ENCODE peak calls at places on chromosomes 6 and 20, in five cellular contexts. A is fibroblast of mammary gland, G is neural progenitor cell, P is colonic mucosa, H is A549. I is an unnamed sample.

GRCh38 chr6:75285156-75285639 is 606 bp upstream of the TMEM30A start:
- DNase-seq in A (no peak), G (no peak), P (no peak), H (no peak), I (no peak)

GRCh38 chr6:4660377-4661321 is 115.6 kb upstream of the CDYL start:
- DNase-seq in A (no peak), G (no peak), P (no peak), H (no peak), I (no peak)

GRCh38 chr6:56483929-56484328 is 158.8 kb downstream of the DST start:
- DNase-seq in A (peak), G (no peak), P (no peak), H (no peak), I (peak)

GRCh38 chr6:3277251-3277650 is 18.5 kb downstream of the PSMG4 start:
- DNase-seq in A (no peak), G (no peak), P (no peak), H (no peak), I (no peak)

GRCh38 chr6:74871757-74872156 is 334.1 kb downstream of the COL12A1 start:
- DNase-seq in A (peak), G (no peak), P (no peak), H (no peak), I (peak)

GRCh38 chr20:34396408-34396807 is 33.3 kb downstream of the ITCH start:
- DNase-seq in A (no peak), G (no peak), P (no peak), H (no peak), I (no peak)

GRCh38 chr6:11653028-11653583 is 115.6 kb downstream of the TMEM170B start:
- DNase-seq in A (peak), G (no peak), P (no peak), H (peak), I (peak)

GRCh38 chr20:5890773-5891441 is 59.4 kb downstream of the TRMT6 start:
- DNase-seq in A (no peak), G (no peak), P (no peak), H (no peak), I (no peak)

GRCh38 chr6:101001012-101001411 is 119.9 kb upstream of the ASCC3 start:
- DNase-seq in A (no peak), G (no peak), P (no peak), H (no peak), I (no peak)

GRCh38 chr20:32756156-32756555 is 6.0 kb upstream of the DNMT3B start:
- DNase-seq in A (no peak), G (no peak), P (no peak), H (no peak), I (no peak)

GRCh38 chr6:155248021-155249001 is 15.5 kb upstream of the CLDN20 start:
- DNase-seq in A (peak), G (peak), P (peak), H (peak), I (peak)

GRCh38 chr20:8578191-8578690 is 446.2 kb downstream of the PLCB1 start:
- DNase-seq in A (peak), G (no peak), P (no peak), H (no peak), I (no peak)

GRCh38 chr20:8062781-8063180 is 43.2 kb upstream of the TMX4 start:
- DNase-seq in A (no peak), G (no peak), P (no peak), H (no peak), I (no peak)

GRCh38 chr20:18314786-18315406 is 26.6 kb downstream of the ZNF133 start:
- DNase-seq in A (peak), G (no peak), P (no peak), H (peak), I (peak)

GRCh38 chr20:51667491-51667890 is 100.7 kb downstream of the ATP9A start:
- DNase-seq in A (no peak), G (no peak), P (no peak), H (no peak), I (no peak)

GRCh38 chr6:137043710-137044365 is 927 bp downstream of the IL20RA start:
- DNase-seq in A (peak), G (peak), P (no peak), H (peak), I (peak)

GRCh38 chr20:61118429-61119224 is 133.4 kb upstream of the CDH4 start:
- DNase-seq in A (peak), G (no peak), P (no peak), H (peak), I (no peak)

GRCh38 chr20:50501970-50502745 is 8.0 kb upstream of the PTPN1 start:
- DNase-seq in A (no peak), G (no peak), P (no peak), H (no peak), I (no peak)

GRCh38 chr6:105509506-105510331 is 106.8 kb upstream of the PREP start:
- DNase-seq in A (peak), G (peak), P (no peak), H (peak), I (peak)

GRCh38 chr6:155024628-155025027 is 29.5 kb downstream of the TIAM2 start:
- DNase-seq in A (no peak), G (no peak), P (no peak), H (no peak), I (no peak)

GRCh38 chr20:13221673-13222318 is 722 bp downstream of the ISM1 start:
- DNase-seq in A (peak), G (peak), P (peak), H (peak), I (peak)

GRCh38 chr20:14966203-14966602 is 628.8 kb upstream of the FLRT3 start:
- DNase-seq in A (no peak), G (no peak), P (no peak), H (no peak), I (no peak)

GRCh38 chr6:160510976-160511617 is 153.0 kb downstream of the LPA start:
- DNase-seq in A (no peak), G (no peak), P (no peak), H (no peak), I (no peak)

GRCh38 chr6:31356946-31357466 is at the start of gene HLA-B:
- DNase-seq in A (peak), G (peak), P (peak), H (peak), I (peak)

GRCh38 chr6:119276211-119276610 is 73.3 kb downstream of the MAN1A1 start:
- DNase-seq in A (peak), G (no peak), P (no peak), H (no peak), I (peak)

GRCh38 chr6:108068618-108069017 is 5.9 kb downstream of the OSTM1 start:
- DNase-seq in A (no peak), G (no peak), P (no peak), H (no peak), I (no peak)

GRCh38 chr20:36579996-36580545 is 6.7 kb downstream of the TGIF2 start:
- DNase-seq in A (peak), G (no peak), P (no peak), H (no peak), I (peak)

GRCh38 chr6:40727272-40727671 is 140.1 kb upstream of the LRFN2 start:
- DNase-seq in A (no peak), G (peak), P (no peak), H (no peak), I (no peak)

GRCh38 chr6:141326426-141326825 is 806.3 kb upstream of the GJE1 start:
- DNase-seq in A (peak), G (no peak), P (no peak), H (peak), I (peak)

GRCh38 chr6:54244430-54244829 is 63.8 kb upstream of the TINAG start:
- DNase-seq in A (peak), G (peak), P (no peak), H (peak), I (peak)

GRCh38 chr20:40540163-40540562 is 148.9 kb downstream of the MAFB start:
- DNase-seq in A (no peak), G (no peak), P (no peak), H (no peak), I (no peak)

GRCh38 chr6:15026832-15027231 is 219.0 kb upstream of the JARID2 start:
- DNase-seq in A (no peak), G (no peak), P (no peak), H (peak), I (peak)

GRCh38 chr20:916125-916799 is at the start of gene ANGPT4:
- DNase-seq in A (no peak), G (peak), P (no peak), H (no peak), I (no peak)

GRCh38 chr6:36805107-36805797 is 34.0 kb downstream of the CPNE5 start:
- DNase-seq in A (no peak), G (peak), P (no peak), H (no peak), I (no peak)

GRCh38 chr20:37451616-37452015 is 69.4 kb upstream of the NNAT start:
- DNase-seq in A (no peak), G (no peak), P (no peak), H (no peak), I (no peak)

GRCh38 chr6:44245912-44246662 is 814 bp upstream of the HSP90AB1 start:
- DNase-seq in A (peak), G (peak), P (peak), H (peak), I (peak)

GRCh38 chr6:166942393-166943168 is 13.8 kb downstream of the RNASET2 start:
- DNase-seq in A (peak), G (no peak), P (peak), H (no peak), I (no peak)

GRCh38 chr6:35213824-35214756 is at the start of gene SCUBE3:
- DNase-seq in A (peak), G (peak), P (peak), H (no peak), I (peak)

DNA sequence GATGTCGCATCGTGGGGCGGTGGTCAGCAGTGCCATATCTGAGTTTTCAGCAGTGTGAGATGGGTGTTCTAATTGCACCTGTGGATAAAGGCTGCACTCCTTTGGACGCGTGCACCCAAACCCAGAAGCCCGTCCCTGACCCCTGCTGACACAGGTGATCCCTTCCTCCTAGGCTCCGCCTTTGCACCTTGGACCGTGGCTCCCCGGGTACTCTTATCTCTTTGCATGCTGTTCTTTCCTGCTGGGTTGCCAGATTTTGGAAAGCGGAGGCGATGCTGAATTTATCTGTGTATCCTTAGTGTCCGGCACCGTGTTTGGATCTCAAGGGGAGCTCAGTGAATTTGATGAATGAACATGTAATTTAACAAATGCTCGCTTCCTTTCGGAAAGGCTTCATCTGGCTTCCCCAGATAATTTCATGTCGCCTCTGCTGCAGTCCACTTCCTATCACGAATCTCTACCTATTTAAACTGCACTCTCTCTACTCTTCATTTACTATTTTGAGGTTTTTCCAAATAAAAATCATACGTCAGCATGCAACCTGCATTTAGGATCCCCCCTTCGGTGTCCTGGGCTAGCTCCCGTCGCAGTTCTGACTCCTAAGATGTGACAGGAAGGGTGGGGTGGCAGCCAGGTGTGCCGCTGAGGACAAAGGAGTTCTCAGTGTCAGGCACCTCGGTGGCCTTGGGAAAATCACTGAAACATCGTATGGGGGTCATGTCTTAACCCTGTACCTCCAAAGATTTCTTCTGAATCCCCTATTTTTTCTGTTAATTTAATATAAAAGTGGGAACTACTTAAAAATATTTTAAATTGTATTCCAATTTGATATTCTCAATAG is 753 bp upstream of the PERP start:
- DNase-seq in A (no peak), G (peak), P (peak), H (peak), I (no peak)
- H3K4me3 ChIP-seq in A (peak), G (peak), P (peak), H (peak), I (peak)

DNA sequence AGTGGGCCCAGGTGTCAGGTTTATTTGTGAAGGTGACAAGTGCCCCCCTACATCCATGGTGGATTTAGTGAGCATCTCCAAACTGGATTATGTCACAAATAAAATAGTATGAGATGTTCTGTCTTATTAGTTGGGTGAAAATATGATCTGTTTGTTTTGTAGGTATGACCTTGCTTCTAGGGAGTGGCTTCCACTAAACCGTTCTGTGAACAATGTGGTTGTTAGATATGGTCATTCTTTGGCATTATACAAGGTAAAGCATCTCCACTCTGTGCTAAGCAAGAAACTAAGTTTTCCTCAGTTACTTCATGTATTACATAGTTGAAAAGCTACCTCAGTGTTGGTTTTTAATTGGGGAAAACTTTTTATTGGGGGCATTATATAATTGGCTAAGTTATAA is 88.4 kb downstream of the ATRN start:
- DNase-seq in A (no peak), G (no peak), P (no peak), H (no peak), I (no peak)
- TF ChIP-seq CTCF in A (no peak), G (no peak), P (no peak), H (no peak), I (no peak)

DNA sequence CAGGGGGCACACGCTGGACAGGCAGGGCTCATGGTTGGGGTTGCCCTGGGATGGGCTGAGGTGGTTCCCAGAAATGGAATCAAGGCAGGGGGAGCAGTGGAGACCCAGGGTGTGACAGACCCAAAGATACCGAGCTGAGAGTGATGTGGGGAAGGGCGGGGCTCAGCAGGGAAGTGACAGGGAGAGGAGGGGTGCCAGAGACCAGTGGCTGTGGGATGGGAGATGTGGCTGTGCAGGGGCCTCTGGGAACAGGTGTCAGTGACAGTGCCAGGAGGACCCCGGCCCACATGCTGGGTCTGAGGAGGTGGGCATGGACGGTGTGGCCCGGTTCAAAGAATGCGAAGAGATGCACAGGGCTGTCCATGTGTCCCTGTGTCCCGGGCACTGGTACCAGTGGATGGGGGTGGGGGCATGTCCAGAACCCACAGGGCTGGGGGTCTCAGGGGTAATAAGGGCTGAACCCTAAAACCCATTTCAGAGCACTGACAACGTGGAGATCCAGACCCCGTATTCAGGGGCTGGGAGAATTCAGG is 1.0 kb downstream of the CABLES2 start:
- DNase-seq in A (no peak), G (no peak), P (no peak), H (no peak), I (no peak)
- H3K4me3 ChIP-seq in A (peak), G (peak), P (peak), H (peak), I (peak)

GRCh38 chr6:125779924-125780539 is 10.7 kb upstream of the NCOA7 start:
- DNase-seq in A (peak), G (peak), P (peak), H (peak), I (peak)
- TF ChIP-seq CTCF in A (no peak), G (peak), P (no peak), H (no peak), I (peak)

GRCh38 chr6:89410231-89411018 is 1.6 kb downstream of the RRAGD start:
- DNase-seq in A (no peak), G (peak), P (no peak), H (no peak), I (no peak)

GRCh38 chr6:89409461-89410035 is 2.5 kb downstream of the RRAGD start:
- DNase-seq in A (no peak), G (no peak), P (no peak), H (no peak), I (no peak)

GRCh38 chr6:89404512-89404911 is 7.6 kb downstream of the RRAGD start:
- DNase-seq in A (no peak), G (peak), P (no peak), H (no peak), I (no peak)

GRCh38 chr6:89402776-89403175 is 9.3 kb downstream of the RRAGD start:
- DNase-seq in A (no peak), G (no peak), P (no peak), H (no peak), I (no peak)

DNA sequence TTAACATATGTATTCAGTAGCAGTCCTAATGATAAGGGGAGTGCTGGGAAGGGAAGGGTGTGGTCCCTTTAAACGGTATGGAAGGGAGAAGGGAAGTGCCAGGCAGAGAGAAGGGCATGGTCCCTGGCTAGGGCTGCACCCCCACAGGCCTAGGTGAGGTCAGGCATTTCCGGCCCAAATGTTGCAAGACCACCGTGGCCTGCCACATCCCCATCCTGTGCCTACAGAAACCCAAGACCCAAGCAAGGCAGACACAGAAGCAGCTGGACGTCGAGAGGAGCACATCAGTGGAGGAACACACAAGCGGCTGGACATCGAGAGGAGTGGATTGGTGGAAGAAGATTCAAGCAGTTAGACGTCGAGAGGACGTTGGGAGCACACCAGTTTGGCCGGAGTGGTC is 5.9 kb downstream of the RRAGD start:
- DNase-seq in A (no peak), G (no peak), P (no peak), H (no peak), I (no peak)
- H3K4me3 ChIP-seq in A (no peak), G (no peak), P (no peak), H (no peak), I (no peak)

GRCh38 chr6:87473419-87473903 is 687 bp downstream of the SLC35A1 start:
- DNase-seq in A (peak), G (peak), P (peak), H (peak), I (peak)
- TF ChIP-seq CTCF in A (no peak), G (no peak), P (no peak), H (no peak), I (no peak)

GRCh38 chr20:46894971-46895905 is 595 bp downstream of the EYA2 start:
- DNase-seq in A (peak), G (peak), P (peak), H (no peak), I (no peak)
- H3K4me3 ChIP-seq in A (no peak), G (peak), P (peak), H (peak), I (no peak)

GRCh38 chr20:10433623-10434466 is at the start of gene MKKS:
- DNase-seq in A (peak), G (peak), P (peak), H (peak), I (peak)
- TF ChIP-seq CTCF in A (no peak), G (peak), P (no peak), H (no peak), I (no peak)

DNA sequence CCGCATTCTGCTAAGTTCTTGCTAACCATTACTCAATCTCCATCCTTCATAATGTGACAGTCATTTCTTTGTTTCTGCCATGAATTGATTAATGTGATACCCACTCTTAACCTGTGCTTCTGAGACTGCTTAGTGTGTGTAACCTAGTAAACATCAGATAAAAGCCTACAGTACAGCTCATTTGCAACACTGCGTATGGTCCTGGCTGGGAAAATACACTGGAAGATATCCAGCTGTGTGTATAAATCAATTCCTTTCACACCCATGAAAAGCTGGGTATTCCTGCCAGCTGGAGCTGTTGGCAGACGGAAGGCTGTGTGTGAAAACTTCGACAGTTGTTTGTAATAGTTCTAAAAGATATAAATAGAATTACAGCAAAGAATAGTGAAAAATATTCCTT is 509.2 kb downstream of the FRK start:
- DNase-seq in A (no peak), G (no peak), P (no peak), H (no peak), I (no peak)
- H3K4me3 ChIP-seq in A (no peak), G (no peak), P (no peak), H (no peak), I (no peak)